ENCODE peak calls at places on chromosomes 3 and 15, in eight cellular contexts. G is thoracic aorta; D is neuronal stem cell; X is fibroblast of gingiva; J is Right ventricle myocardium superior; A is stimulated activated CD4-positive, alpha-beta T cell treated with anti-CD3 and anti-CD28 coated beads, TNF-alpha, amount 100 ng/mL, for 24 hours; N is LoVo; W is right lobe of liver. S is an unnamed sample.

GRCh38 chr15:92011611-92012367 is 158.3 kb downstream of the SLCO3A1 start:
- DNase-seq in X (no peak), N (no peak), W (no peak), J (peak), D (no peak), G (peak), A (peak), S (no peak)

GRCh38 chr15:71168163-71168832 is 53.0 kb downstream of the THSD4 start:
- DNase-seq in D (no peak), J (no peak), A (no peak), G (no peak), N (no peak), W (no peak), X (no peak), S (no peak)

GRCh38 chr15:58447244-58448010 is 15.6 kb downstream of the LIPC start:
- DNase-seq in A (no peak), D (no peak), W (no peak), X (peak), N (no peak), G (no peak), J (no peak), S (peak)

GRCh38 chr3:156509209-156510174 is 45.4 kb downstream of the SSR3 start:
- DNase-seq in A (no peak), X (peak), W (no peak), G (no peak), N (peak), D (peak), J (no peak), S (peak)

GRCh38 chr3:142081178-142081577 is 68.2 kb downstream of the TFDP2 start:
- DNase-seq in X (no peak), W (no peak), G (no peak), A (no peak), N (no peak), D (no peak), J (no peak), S (no peak)

GRCh38 chr3:106401666-106402319 is 533.0 kb upstream of the CBLB start:
- DNase-seq in X (peak), J (no peak), N (no peak), D (no peak), A (no peak), W (no peak), G (no peak), S (no peak)

GRCh38 chr15:59360305-59360704 is 12.4 kb downstream of the MYO1E start:
- DNase-seq in D (no peak), A (no peak), G (no peak), N (no peak), W (no peak), J (no peak), X (no peak), S (no peak)

GRCh38 chr3:52346623-52347530 is 30.8 kb downstream of the DNAH1 start:
- DNase-seq in J (peak), W (no peak), A (no peak), X (peak), N (no peak), G (peak), D (no peak), S (no peak)

GRCh38 chr3:99562138-99562537 is 76.3 kb upstream of the COL8A1 start:
- DNase-seq in N (no peak), X (peak), D (peak), G (no peak), J (no peak), W (no peak), A (no peak), S (no peak)

GRCh38 chr3:21913791-21914190 is 162.8 kb upstream of the ZNF385D start:
- DNase-seq in X (peak), W (no peak), A (no peak), J (no peak), D (no peak), N (no peak), G (no peak), S (no peak)

GRCh38 chr15:74552761-74553441 is 11.9 kb downstream of the ARID3B start:
- DNase-seq in X (no peak), J (no peak), A (no peak), D (no peak), W (no peak), G (no peak), N (no peak), S (no peak)

GRCh38 chr3:125967156-125967555 is 1.8 kb upstream of the ROPN1B start:
- DNase-seq in D (no peak), W (no peak), G (no peak), X (no peak), J (no peak), A (no peak), N (no peak), S (no peak)

GRCh38 chr3:40752492-40752891 is 227.7 kb downstream of the ZNF621 start:
- DNase-seq in N (no peak), W (no peak), A (no peak), G (no peak), D (no peak), X (no peak), J (no peak), S (no peak)

GRCh38 chr3:53230041-53230621 is 25.7 kb downstream of the TKT start:
- DNase-seq in A (no peak), X (no peak), G (no peak), W (peak), J (peak), D (no peak), N (no peak), S (no peak)

GRCh38 chr3:105502333-105502732 is 135.6 kb downstream of the ALCAM start:
- DNase-seq in N (no peak), J (no peak), W (peak), X (no peak), D (no peak), G (no peak), A (no peak), S (no peak)

GRCh38 chr3:196740476-196741400 is 1.1 kb downstream of the PAK2 start:
- DNase-seq in N (peak), D (peak), X (peak), G (no peak), W (no peak), A (no peak), J (no peak), S (no peak)

GRCh38 chr3:196207833-196208607 is 3.2 kb downstream of the ZDHHC19 start:
- DNase-seq in D (peak), W (peak), J (peak), X (no peak), N (peak), A (peak), G (no peak), S (no peak)

GRCh38 chr3:160486459-160486869 is 36.9 kb upstream of the TRIM59 start:
- DNase-seq in G (no peak), J (no peak), D (peak), W (no peak), X (peak), N (peak), A (no peak), S (peak)

GRCh38 chr3:47288966-47289910 is 6.5 kb downstream of the KLHL18 start:
- DNase-seq in X (no peak), D (no peak), A (no peak), G (no peak), N (no peak), J (no peak), W (no peak), S (no peak)

GRCh38 chr3:23170306-23170705 is 32.8 kb upstream of the UBE2E2 start:
- DNase-seq in X (no peak), W (no peak), N (no peak), G (no peak), D (no peak), A (no peak), J (no peak), S (no peak)

GRCh38 chr15:78242128-78242527 is 7.8 kb upstream of the ACSBG1 start:
- DNase-seq in X (no peak), N (no peak), W (no peak), J (no peak), G (no peak), D (peak), A (no peak), S (peak)

GRCh38 chr15:68442041-68442440 is 10.1 kb upstream of the ITGA11 start:
- DNase-seq in G (no peak), A (no peak), X (no peak), N (no peak), W (no peak), J (no peak), D (no peak), S (no peak)

GRCh38 chr15:73809728-73810501 is 56.8 kb upstream of the INSYN1 start:
- DNase-seq in A (no peak), G (no peak), D (no peak), X (no peak), W (no peak), J (no peak), N (peak), S (no peak)

GRCh38 chr3:24299236-24299635 is 195.4 kb downstream of the THRB start:
- DNase-seq in G (no peak), X (no peak), J (no peak), N (no peak), W (no peak), A (no peak), D (no peak), S (no peak)

GRCh38 chr3:22225161-22225560 is 474.2 kb upstream of the ZNF385D start:
- DNase-seq in N (no peak), W (no peak), X (no peak), A (no peak), J (no peak), D (no peak), G (no peak), S (no peak)

GRCh38 chr3:33749546-33750215 is 31.6 kb upstream of the CLASP2 start:
- DNase-seq in W (no peak), X (peak), N (no peak), A (no peak), D (no peak), G (no peak), J (no peak), S (no peak)

GRCh38 chr15:101501703-101502373 is 12.3 kb upstream of the PCSK6 start:
- DNase-seq in N (no peak), D (peak), W (no peak), G (no peak), A (peak), J (peak), X (no peak), S (no peak)

GRCh38 chr3:56673781-56674457 is 9.1 kb downstream of the TASOR start:
- DNase-seq in J (no peak), G (no peak), W (no peak), A (no peak), N (no peak), D (no peak), X (peak), S (no peak)

GRCh38 chr3:177622520-177622919 is 425.2 kb upstream of the TBL1XR1 start:
- DNase-seq in N (no peak), A (no peak), X (no peak), J (no peak), D (no peak), W (no peak), G (no peak), S (no peak)

S was measured in Jurkat, Clone E6-1.